ENCODE peak calls at places on chromosomes 7 and 10, in six cellular contexts. Z is activated CD4-positive, CD25-positive, alpha-beta regulatory T cell; T is sigmoid colon; E is nucleus accumbens; D is activated naive CD8-positive, alpha-beta T cell treated with anti-CD3 and anti-CD28 coated beads, Interleukin-2, amount 50 U/mL, for 24 hours; X is cerebellar cortex. K is an unnamed sample.

GRCh38 chr10:48343871-48344598 is 37.6 kb downstream of the MAPK8 start:
- DNase-seq in Z (no peak), T (no peak), E (no peak), D (no peak), X (no peak), K (no peak)

GRCh38 chr10:46019541-46020343 is 10.7 kb downstream of the NCOA4 start:
- DNase-seq in Z (no peak), T (no peak), E (no peak), D (no peak), X (no peak), K (no peak)

GRCh38 chr10:132059760-132060508 is 5.8 kb upstream of the JAKMIP3 start:
- DNase-seq in Z (no peak), T (peak), E (no peak), D (no peak), X (no peak), K (no peak)

GRCh38 chr7:142880886-142881505 is 4.5 kb downstream of the TRPV6 start:
- DNase-seq in Z (peak), T (no peak), E (no peak), D (peak), X (no peak), K (no peak)

GRCh38 chr10:72248477-72249151 is 25.1 kb upstream of the DDIT4 start:
- DNase-seq in Z (no peak), T (peak), E (peak), D (peak), X (peak), K (peak)

GRCh38 chr10:12048547-12048946 is 5.9 kb upstream of the UPF2 start:
- DNase-seq in Z (no peak), T (no peak), E (no peak), D (no peak), X (no peak), K (no peak)

GRCh38 chr10:62413652-62414051 is 39.5 kb downstream of the ZNF365 start:
- DNase-seq in Z (no peak), T (no peak), E (no peak), D (no peak), X (no peak), K (no peak)

GRCh38 chr7:65915921-65916657 is 43.2 kb downstream of the VKORC1L1 start:
- DNase-seq in Z (no peak), T (no peak), E (no peak), D (no peak), X (no peak), K (no peak)

GRCh38 chr7:122691569-122692235 is 7.2 kb downstream of the RNF133 start:
- DNase-seq in Z (no peak), T (no peak), E (no peak), D (no peak), X (peak), K (no peak)

GRCh38 chr7:87058739-87059524 is 522 bp downstream of the ELAPOR2 start:
- DNase-seq in Z (no peak), T (peak), E (no peak), D (peak), X (peak), K (peak)